ENCODE peak calls at places on chromosomes 16 and 17, in five cellular contexts. E, R, V, I and X are unnamed samples.

GRCh38 chr17:6420173-6420641 is 14.7 kb downstream of the AIPL1 start:
- DNase-seq in R (peak; percentile 12), E (no peak), I (no peak), V (no peak), X (no peak)

GRCh38 chr17:32917081-32917480 is 10.9 kb upstream of the TMEM98 start:
- DNase-seq in V (no peak), E (no peak), I (no peak), R (peak; percentile 9), X (no peak)

GRCh38 chr16:4649744-4650442 is 25.3 kb downstream of the MGRN1 start:
- DNase-seq in E (no peak), I (no peak), R (no peak), V (no peak), X (no peak)

GRCh38 chr17:75604034-75604695 is 16.6 kb downstream of the MYO15B start:
- DNase-seq in V (no peak), R (no peak), I (no peak), E (no peak), X (no peak)

GRCh38 chr17:55420067-55420775 is 1.4 kb downstream of the MMD start:
- DNase-seq in I (no peak), V (no peak), R (no peak), E (no peak), X (peak; percentile 71)

GRCh38 chr17:82561429-82562035 is 42.0 kb downstream of the FOXK2 start:
- DNase-seq in V (no peak), E (no peak), R (no peak), I (no peak), X (no peak)

GRCh38 chr17:74922694-74923537 is at the start of gene USH1G:
- DNase-seq in E (no peak), I (no peak), V (no peak), R (no peak), X (peak; percentile 6)

GRCh38 chr17:39114744-39115534 is 36.5 kb downstream of the PLXDC1 start:
- DNase-seq in E (no peak), V (no peak), I (no peak), R (peak; percentile 67), X (no peak)

GRCh38 chr17:45584092-45585036 is 93.8 kb upstream of the PLEKHM1 start:
- DNase-seq in R (peak; percentile 37), I (peak; percentile 75), E (no peak), V (peak; percentile 50), X (peak; percentile 64)

GRCh38 chr16:1117169-1117900 is 21.3 kb upstream of the C1QTNF8 start:
- DNase-seq in E (no peak), V (no peak), I (no peak), R (no peak), X (no peak)

GRCh38 chr16:1651509-1652342 is 26.4 kb upstream of the JPT2 start:
- DNase-seq in R (peak; percentile 5), V (no peak), E (no peak), I (no peak), X (no peak)